ENCODE peak calls at places on chromosomes 6 and 20, in five cellular contexts. Q, H, U, B and C are unnamed samples.

GRCh38 chr6:149545258-149545753 is 537 bp downstream of the PPIL4 start:
- DNase-seq in Q (peak), H (peak), U (peak), B (peak), C (peak)

GRCh38 chr6:127851197-127851596 is 49.7 kb downstream of the THEMIS start:
- DNase-seq in B (peak), H (no peak), U (no peak), Q (no peak), C (no peak)

GRCh38 chr6:88983532-88983931 is 20.1 kb upstream of the RNGTT start:
- DNase-seq in H (no peak), Q (peak), B (peak), U (no peak), C (no peak)

GRCh38 chr6:34362176-34362575 is 30.3 kb downstream of the NUDT3 start:
- DNase-seq in U (no peak), H (no peak), B (no peak), Q (no peak), C (no peak)

GRCh38 chr6:111552241-111552744 is 53.4 kb downstream of the TRAF3IP2 start:
- DNase-seq in B (peak), H (peak), U (no peak), Q (no peak), C (peak)

GRCh38 chr6:130965657-130966056 is 97.4 kb downstream of the EPB41L2 start:
- DNase-seq in Q (no peak), B (peak), H (no peak), U (no peak), C (peak)

GRCh38 chr6:53325785-53326184 is 23.0 kb downstream of the ELOVL5 start:
- DNase-seq in B (no peak), U (no peak), H (no peak), Q (no peak), C (no peak)

GRCh38 chr6:154352898-154353585 is 3.6 kb downstream of the IPCEF1 start:
- DNase-seq in U (no peak), Q (no peak), B (no peak), H (no peak), C (no peak)

GRCh38 chr6:16766043-16766521 is 4.8 kb upstream of the ATXN1 start:
- DNase-seq in Q (no peak), U (no peak), B (peak), H (no peak), C (peak)

GRCh38 chr20:17810847-17811604 is 111.3 kb downstream of the BANF2 start:
- DNase-seq in H (no peak), Q (peak), B (no peak), U (no peak), C (no peak)

GRCh38 chr6:46221221-46221793 is 50.5 kb upstream of the ENPP5 start:
- DNase-seq in B (peak), Q (peak), U (no peak), H (no peak), C (peak)

GRCh38 chr6:52663120-52663934 is 7.6 kb upstream of the TMEM14A start:
- DNase-seq in H (peak), U (no peak), B (peak), Q (peak), C (peak)

GRCh38 chr6:15770347-15771143 is 107.7 kb upstream of the DTNBP1 start:
- DNase-seq in U (no peak), Q (peak), B (peak), H (no peak), C (peak)

GRCh38 chr20:3753098-3753497 is 14.5 kb downstream of the ADISSP start:
- DNase-seq in B (peak), Q (peak), H (peak), U (no peak), C (peak)

GRCh38 chr6:141165012-141165411 is 967.7 kb upstream of the GJE1 start:
- DNase-seq in H (no peak), U (no peak), Q (no peak), B (no peak), C (no peak)

GRCh38 chr6:107080036-107080435 is 35.3 kb downstream of the BEND3 start:
- DNase-seq in Q (peak), H (no peak), B (no peak), U (no peak), C (no peak)
- TF ChIP-seq CTCF in Q (peak), H (no peak), B (peak), U (no peak), C (peak)

GRCh38 chr6:137357263-137357947 is 136.8 kb downstream of the OLIG3 start:
- DNase-seq in B (no peak), Q (no peak), H (no peak), U (peak), C (no peak)
- H3K4me3 ChIP-seq in B (no peak), Q (no peak), H (no peak), U (no peak), C (no peak)

DNA sequence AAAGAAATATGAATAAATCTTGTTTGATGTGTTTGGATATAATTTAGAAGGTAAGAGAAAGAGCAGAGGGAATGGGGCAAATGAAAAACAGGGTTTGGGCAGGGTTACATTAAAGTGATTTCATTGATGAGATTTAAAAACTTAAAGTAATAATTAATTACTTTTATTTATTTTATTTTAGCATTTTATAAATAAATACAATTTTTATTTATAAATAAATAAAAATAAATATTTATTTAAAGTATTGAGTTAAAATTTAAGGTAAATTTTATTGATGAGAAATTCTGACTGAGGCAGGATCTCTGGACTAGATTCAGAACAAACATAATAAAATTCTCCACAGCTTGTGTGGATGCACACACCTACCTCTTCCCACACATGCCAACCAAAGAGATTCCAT is 584.1 kb upstream of the BTBD3 start:
- DNase-seq in B (no peak), U (no peak), H (no peak), Q (no peak), C (no peak)
- TF ChIP-seq CTCF in B (no peak), U (no peak), H (no peak), Q (no peak), C (no peak)

GRCh38 chr20:33653218-33653899 is 8.8 kb upstream of the C20orf144 start:
- DNase-seq in B (peak), H (no peak), Q (peak), U (peak), C (no peak)
- H3K4me3 ChIP-seq in B (no peak), H (no peak), Q (no peak), U (no peak), C (no peak)

GRCh38 chr20:5806457-5807263 is 56.5 kb downstream of the SHLD1 start:
- DNase-seq in U (no peak), B (peak), Q (no peak), H (no peak), C (no peak)
- TF ChIP-seq CTCF in U (no peak), B (peak), Q (peak), H (no peak), C (peak)